ENCODE peak calls at places on chromosome X, in ten cellular contexts. D is fibroblast of lung; Q is lower lobe of right lung; A is testis; F is suprapubic skin; E is aorta; V is sigmoid colon; X is body of pancreas; L is CD8-positive, alpha-beta memory T cell; G is tibial nerve. S is an unnamed sample.

GRCh38 chrX:41100200-41100599 is 15.0 kb downstream of the USP9X start:
- DNase-seq in F (no peak), V (no peak), D (no peak), L (no peak), Q (no peak), A (no peak), G (no peak), X (no peak), E (no peak), S (no peak)

GRCh38 chrX:115940888-115941332 is 229.6 kb upstream of the AGTR2 start:
- DNase-seq in X (peak; percentile 90), G (no peak), V (peak; percentile 92), F (peak; percentile 73), E (peak; percentile 81), A (no peak), D (peak; percentile 15), Q (no peak), L (no peak), S (no peak)

GRCh38 chrX:151082077-151082948 is 94.1 kb upstream of the GPR50 start:
- DNase-seq in G (peak; percentile 59), V (peak; percentile 72), X (peak; percentile 73), Q (peak; percentile 76), L (peak; percentile 57), A (peak; percentile 79), E (peak; percentile 88), D (peak; percentile 35), F (peak; percentile 63), S (peak; percentile 45)

GRCh38 chrX:115960440-115961084 is 210.0 kb upstream of the AGTR2 start:
- DNase-seq in V (no peak), L (no peak), F (no peak), E (no peak), G (no peak), Q (no peak), A (peak; percentile 65), D (no peak), X (no peak), S (no peak)

GRCh38 chrX:77768787-77769186 is 17.2 kb downstream of the ATRX start:
- DNase-seq in X (no peak), V (no peak), A (no peak), E (no peak), G (no peak), D (no peak), L (no peak), F (no peak), Q (no peak), S (no peak)

GRCh38 chrX:69396916-69397315 is 107.2 kb upstream of the NALF2 start:
- DNase-seq in X (no peak), G (no peak), Q (no peak), V (no peak), E (no peak), L (no peak), D (no peak), A (no peak), F (no peak), S (no peak)

GRCh38 chrX:10168226-10168625 is 11.5 kb downstream of the CLCN4 start:
- DNase-seq in V (peak; percentile 57), G (no peak), F (no peak), L (no peak), Q (peak; percentile 56), E (no peak), D (peak; percentile 19), X (no peak), A (no peak), S (no peak)

GRCh38 chrX:68989865-68990606 is 161.2 kb downstream of the EFNB1 start:
- DNase-seq in F (no peak), Q (no peak), E (peak; percentile 82), A (peak; percentile 32), V (no peak), L (no peak), G (no peak), D (peak; percentile 90), X (peak; percentile 61), S (no peak)

GRCh38 chrX:85114776-85115175 is 111.1 kb downstream of the APOOL start:
- DNase-seq in Q (no peak), E (no peak), F (no peak), X (no peak), A (no peak), D (no peak), L (no peak), V (no peak), G (no peak), S (no peak)

GRCh38 chrX:132651411-132652086 is 162.7 kb upstream of the MBNL3 start:
- DNase-seq in F (no peak), A (no peak), E (no peak), Q (no peak), X (no peak), G (no peak), D (peak; percentile 32), L (no peak), V (no peak), S (no peak)

GRCh38 chrX:10992110-10992509 is 119.0 kb upstream of the HCCS start:
- DNase-seq in F (no peak), D (no peak), L (no peak), A (no peak), G (no peak), X (no peak), E (no peak), V (no peak), Q (no peak), S (no peak)

GRCh38 chrX:32673193-32673592 is 538.2 kb downstream of the DMD start:
- DNase-seq in X (no peak), A (no peak), V (no peak), D (no peak), E (no peak), F (no peak), Q (no peak), G (no peak), L (no peak), S (no peak)

DNA sequence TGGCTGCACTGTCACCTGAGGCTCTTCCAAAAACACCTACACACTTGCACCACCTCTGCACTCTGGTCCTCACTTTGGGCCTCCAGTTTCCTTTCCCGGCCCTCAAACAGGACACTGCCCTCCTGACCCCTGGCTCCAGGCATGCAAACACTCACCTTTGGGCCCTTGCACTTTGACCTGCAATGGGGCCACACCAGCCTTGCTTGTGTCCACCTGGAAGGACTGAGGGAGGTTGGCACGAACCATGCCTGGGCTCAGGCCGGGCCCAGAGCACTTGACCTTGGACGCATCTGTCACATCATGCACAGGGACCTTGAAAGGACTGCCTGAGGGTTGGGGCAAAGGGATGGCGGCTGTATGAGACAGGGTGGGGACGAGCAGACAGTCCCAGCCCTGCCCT is 15.6 kb downstream of the FLNA start:
- DNase-seq in E (no peak), X (no peak), D (no peak), L (no peak), Q (no peak), A (no peak), F (no peak), G (no peak), V (no peak), S (no peak)
- H3K36me3 ChIP-seq in E (no peaks in the 10 kb centered on the region), X (peaks cover 1% of the 10 kb centered on the region), D (peaks cover 68% of the 10 kb centered on the region), L (peaks cover 60% of the 10 kb centered on the region), Q (peaks cover 98% of the 10 kb centered on the region), A (no peaks in the 10 kb centered on the region), F (peaks cover 93% of the 10 kb centered on the region), G (peaks cover 12% of the 10 kb centered on the region), V (peaks cover 92% of the 10 kb centered on the region), S (peaks cover 40% of the 10 kb centered on the region)

GRCh38 chrX:12989456-12989855 is 14.5 kb downstream of the TMSB4X start:
- DNase-seq in X (no peak), G (no peak), V (no peak), A (no peak), L (no peak), D (no peak), E (no peak), Q (no peak), F (no peak), S (no peak)
- H3K4me1 ChIP-seq in X (peaks cover 69% of the 10 kb centered on the region), G (peaks cover 4% of the 10 kb centered on the region), V (no peaks in the 10 kb centered on the region), A (no peaks in the 10 kb centered on the region), L (peaks cover 34% of the 10 kb centered on the region), D (peaks cover 2% of the 10 kb centered on the region), E (no peaks in the 10 kb centered on the region), Q (peaks cover 13% of the 10 kb centered on the region), F (peaks cover 10% of the 10 kb centered on the region), S (peaks cover 24% of the 10 kb centered on the region)

DNA sequence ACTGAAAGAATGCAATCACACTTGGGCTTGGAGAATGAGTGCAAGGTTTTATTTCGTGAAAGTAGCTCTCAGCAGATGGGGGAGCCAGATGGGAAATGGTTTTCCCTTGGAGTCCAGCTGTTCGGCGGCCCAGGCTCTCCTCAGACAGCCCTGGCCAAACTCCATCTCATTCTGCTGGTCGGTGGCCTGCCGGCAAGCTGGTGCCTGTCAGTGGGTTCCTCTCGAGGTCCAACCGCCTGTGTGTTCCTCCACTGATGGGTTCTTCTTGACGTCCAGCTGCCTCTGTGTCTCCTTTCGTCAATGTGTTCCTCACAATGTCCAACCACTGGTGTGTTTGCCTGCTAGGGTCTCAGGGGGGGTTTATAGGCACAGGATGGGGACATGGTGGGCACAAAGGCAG is 80.3 kb downstream of the POU3F4 start:
- DNase-seq in V (no peak), F (no peak), A (no peak), L (no peak), Q (no peak), G (no peak), D (no peak), X (no peak), E (no peak), S (no peak)
- H3K36me3 ChIP-seq in V (no peaks in the 10 kb centered on the region), F (no peaks in the 10 kb centered on the region), A (no peaks in the 10 kb centered on the region), L (no peaks in the 10 kb centered on the region), Q (no peaks in the 10 kb centered on the region), G (no peaks in the 10 kb centered on the region), D (no peaks in the 10 kb centered on the region), X (no peaks in the 10 kb centered on the region), E (no peaks in the 10 kb centered on the region), S (no peaks in the 10 kb centered on the region)

DNA sequence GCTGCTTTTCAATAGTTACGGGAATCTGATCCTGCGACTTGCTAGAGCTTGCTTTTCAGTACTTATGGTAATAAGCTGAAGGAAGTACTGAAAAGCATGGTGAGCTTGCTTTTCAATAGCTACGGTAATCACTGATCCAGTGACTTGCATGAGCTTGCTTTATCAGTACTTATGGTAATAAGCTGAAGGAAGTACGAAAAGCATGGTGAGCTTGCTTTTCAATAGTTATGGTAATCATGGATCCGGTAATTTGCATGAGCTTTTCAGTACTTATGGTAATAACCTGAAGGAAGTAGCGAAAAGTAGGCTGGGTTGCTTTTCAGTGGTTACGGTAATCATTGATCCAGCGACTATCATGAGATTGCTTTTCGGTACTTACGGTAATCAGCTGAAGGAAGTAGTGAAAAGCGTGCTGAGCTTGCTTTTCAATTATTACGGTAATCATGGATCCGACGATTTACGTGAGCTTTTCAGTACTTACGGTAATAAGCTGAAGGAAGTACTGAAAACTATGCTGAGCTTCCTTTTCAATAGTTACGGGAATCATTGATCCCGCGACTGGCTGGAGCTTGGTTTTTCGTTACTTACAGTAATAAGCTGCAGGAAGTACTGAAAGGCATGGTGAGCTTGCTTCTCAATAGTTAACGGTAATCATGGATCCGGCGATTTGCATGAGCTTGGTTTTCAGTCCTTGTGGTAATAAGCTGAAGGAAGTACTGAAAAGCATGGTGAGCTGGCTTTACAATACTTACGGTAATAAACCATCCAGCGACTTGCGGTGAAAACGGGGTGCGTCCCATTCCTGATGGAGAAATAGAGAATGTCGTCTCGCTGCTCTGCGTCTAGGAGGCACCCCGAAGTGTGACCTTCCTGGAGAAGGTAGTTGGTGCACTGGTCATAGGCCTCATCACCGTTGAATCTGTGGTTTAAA is 6.5 kb downstream of the CRLF2 start:
- DNase-seq in V (peak; percentile 13), E (peak; percentile 15), G (peak; percentile 10), L (no peak), X (peak; percentile 20), D (peak; percentile 80), A (peak; percentile 55), Q (no peak), F (no peak), S (peak; percentile 62)
- H3K4me1 ChIP-seq in V (peaks cover 13% of the 10 kb centered on the region), E (no peaks in the 10 kb centered on the region), G (no peaks in the 10 kb centered on the region), L (peaks cover 18% of the 10 kb centered on the region), X (peaks cover 16% of the 10 kb centered on the region), D (no peaks in the 10 kb centered on the region), A (no peaks in the 10 kb centered on the region), Q (peaks cover 11% of the 10 kb centered on the region), F (peaks cover 28% of the 10 kb centered on the region), S (peaks cover 11% of the 10 kb centered on the region)

GRCh38 chrX:94493405-94493804 is 819.4 kb downstream of the FAM133A start:
- DNase-seq in L (no peak), F (no peak), V (no peak), Q (no peak), X (peak; percentile 50), A (no peak), E (no peak), D (no peak), G (no peak), S (no peak)
- H3K36me3 ChIP-seq in L (no peaks in the 10 kb centered on the region), F (no peaks in the 10 kb centered on the region), V (no peaks in the 10 kb centered on the region), Q (no peaks in the 10 kb centered on the region), X (no peaks in the 10 kb centered on the region), A (no peaks in the 10 kb centered on the region), E (no peaks in the 10 kb centered on the region), D (no peaks in the 10 kb centered on the region), G (no peaks in the 10 kb centered on the region), S (no peaks in the 10 kb centered on the region)